ENCODE peak calls at places on chromosomes 4 and X, in five cellular contexts. E, C, V, A and H are unnamed samples.

GRCh38 chr4:185730849-185731608 is 81.0 kb downstream of the SORBS2 start:
- DNase-seq in A (no peak), C (no peak), V (no peak), E (no peak), H (no peak)

GRCh38 chrX:9619581-9619980 is 146.1 kb downstream of the GPR143 start:
- DNase-seq in C (no peak), V (no peak), E (no peak), A (no peak), H (no peak)

GRCh38 chr4:180057198-180057821 is 2185.9 kb upstream of the TENM3 start:
- DNase-seq in C (no peak), E (no peak), V (peak), A (no peak), H (peak)

GRCh38 chr4:16034010-16034829 is 49.6 kb downstream of the PROM1 start:
- DNase-seq in A (no peak), C (no peak), V (no peak), E (peak), H (no peak)

GRCh38 chr4:32574803-32575202 is 1854.6 kb downstream of the PCDH7 start:
- DNase-seq in V (no peak), C (no peak), A (no peak), E (no peak), H (no peak)

GRCh38 chr4:123505457-123506310 is 109.1 kb downstream of the SPRY1 start:
- DNase-seq in C (peak), V (peak), E (peak), A (no peak), H (peak)

GRCh38 chr4:80125252-80126177 is 52.5 kb upstream of the ANTXR2 start:
- DNase-seq in C (no peak), A (no peak), E (no peak), V (no peak), H (peak)

GRCh38 chr4:159390648-159391047 is 287.8 kb downstream of the RAPGEF2 start:
- DNase-seq in A (no peak), C (no peak), E (peak), V (no peak), H (no peak)

GRCh38 chr4:87007345-87008181 is 72.8 kb downstream of the AFF1 start:
- DNase-seq in V (no peak), E (no peak), A (no peak), C (no peak), H (peak)

GRCh38 chr4:97235516-97235915 is 907.8 kb downstream of the STPG2 start:
- DNase-seq in E (no peak), A (no peak), V (no peak), C (no peak), H (no peak)

GRCh38 chrX:51759055-51759454 is 15.8 kb downstream of the GSPT2 start:
- DNase-seq in C (no peak), V (no peak), E (no peak), A (no peak), H (no peak)

GRCh38 chr4:101101072-101101471 is 246.3 kb downstream of the PPP3CA start:
- DNase-seq in A (no peak), E (no peak), V (no peak), C (no peak), H (no peak)

GRCh38 chr4:683982-684571 is 4.9 kb downstream of the SLC49A3 start:
- DNase-seq in E (peak), V (peak), C (peak), A (no peak), H (peak)

GRCh38 chrX:37876716-37877115 is 29.3 kb upstream of the DYNLT3 start:
- DNase-seq in V (no peak), E (no peak), C (no peak), A (no peak), H (no peak)

GRCh38 chr4:2797545-2798305 is 4.8 kb downstream of the SH3BP2 start:
- DNase-seq in A (no peak), C (no peak), E (no peak), V (no peak), H (no peak)

GRCh38 chr4:176001171-176002006 is 64.3 kb upstream of the WDR17 start:
- DNase-seq in C (peak), V (peak), E (no peak), A (no peak), H (peak)

GRCh38 chr4:165711436-165711835 is 161.6 kb upstream of the TLL1 start:
- DNase-seq in V (no peak), E (no peak), A (no peak), C (no peak), H (no peak)

GRCh38 chr4:91116861-91117260 is 989.7 kb downstream of the CCSER1 start:
- DNase-seq in E (no peak), V (no peak), C (no peak), A (no peak), H (no peak)

GRCh38 chr4:57193996-57194675 is 84.0 kb upstream of the IGFBP7 start:
- DNase-seq in A (no peak), E (no peak), C (peak), V (no peak), H (no peak)

GRCh38 chr4:147768113-147768512 is 36.2 kb downstream of the ARHGAP10 start:
- DNase-seq in V (no peak), E (no peak), A (no peak), C (no peak), H (peak)

GRCh38 chr4:94406668-94407437 is 44.9 kb upstream of the PDLIM5 start:
- DNase-seq in E (peak), V (peak), C (peak), A (peak), H (peak)

GRCh38 chrX:63675716-63676115 is 109.3 kb downstream of the ARHGEF9 start:
- DNase-seq in A (no peak), C (no peak), E (no peak), V (no peak), H (no peak)

GRCh38 chrX:63679432-63679831 is 105.6 kb downstream of the ARHGEF9 start:
- DNase-seq in V (no peak), A (no peak), C (no peak), E (no peak), H (no peak)

DNA sequence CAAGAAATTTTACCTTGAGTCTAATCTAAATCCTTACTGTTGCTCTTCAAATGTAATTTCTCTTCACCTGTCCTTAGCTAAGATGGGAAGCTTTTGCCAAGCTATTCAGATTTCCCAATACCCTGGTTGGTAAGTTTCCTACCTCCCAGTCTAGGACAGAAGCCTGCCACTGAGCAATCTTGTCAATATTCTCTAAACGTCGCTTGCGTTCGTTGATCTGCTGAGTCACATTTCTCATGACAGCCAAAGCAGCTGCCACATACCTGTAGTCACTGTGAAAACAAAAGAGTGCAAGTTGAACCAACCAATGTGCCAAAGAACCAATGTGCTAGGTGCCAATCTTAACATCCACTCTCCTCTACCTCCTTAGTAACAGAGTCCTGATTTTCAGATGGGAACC is 111.1 kb downstream of the ARHGEF9 start:
- DNase-seq in C (no peak), E (no peak), A (no peak), V (no peak), H (no peak)
- TF ChIP-seq SUZ12 in C (no peak), E (no peak), A (no peak), V (no peak), H (no peak)

GRCh38 chr4:63492515-63492914 is 916.7 kb downstream of the TECRL start:
- DNase-seq in A (no peak), E (no peak), V (no peak), C (no peak), H (no peak)
- TF ChIP-seq SUZ12 in A (no peak), E (no peak), V (no peak), C (no peak), H (no peak)

GRCh38 chr4:11506194-11506593 is 77.5 kb upstream of the HS3ST1 start:
- DNase-seq in A (no peak), E (no peak), C (no peak), V (no peak), H (no peak)

GRCh38 chr4:11511321-11511720 is 82.6 kb upstream of the HS3ST1 start:
- DNase-seq in C (no peak), A (no peak), V (no peak), E (no peak), H (no peak)

GRCh38 chr4:11507920-11508319 is 79.2 kb upstream of the HS3ST1 start:
- DNase-seq in V (no peak), A (no peak), E (no peak), C (no peak), H (no peak)

GRCh38 chr4:11503166-11503565 is 74.5 kb upstream of the HS3ST1 start:
- DNase-seq in V (no peak), C (no peak), A (no peak), E (no peak), H (no peak)

DNA sequence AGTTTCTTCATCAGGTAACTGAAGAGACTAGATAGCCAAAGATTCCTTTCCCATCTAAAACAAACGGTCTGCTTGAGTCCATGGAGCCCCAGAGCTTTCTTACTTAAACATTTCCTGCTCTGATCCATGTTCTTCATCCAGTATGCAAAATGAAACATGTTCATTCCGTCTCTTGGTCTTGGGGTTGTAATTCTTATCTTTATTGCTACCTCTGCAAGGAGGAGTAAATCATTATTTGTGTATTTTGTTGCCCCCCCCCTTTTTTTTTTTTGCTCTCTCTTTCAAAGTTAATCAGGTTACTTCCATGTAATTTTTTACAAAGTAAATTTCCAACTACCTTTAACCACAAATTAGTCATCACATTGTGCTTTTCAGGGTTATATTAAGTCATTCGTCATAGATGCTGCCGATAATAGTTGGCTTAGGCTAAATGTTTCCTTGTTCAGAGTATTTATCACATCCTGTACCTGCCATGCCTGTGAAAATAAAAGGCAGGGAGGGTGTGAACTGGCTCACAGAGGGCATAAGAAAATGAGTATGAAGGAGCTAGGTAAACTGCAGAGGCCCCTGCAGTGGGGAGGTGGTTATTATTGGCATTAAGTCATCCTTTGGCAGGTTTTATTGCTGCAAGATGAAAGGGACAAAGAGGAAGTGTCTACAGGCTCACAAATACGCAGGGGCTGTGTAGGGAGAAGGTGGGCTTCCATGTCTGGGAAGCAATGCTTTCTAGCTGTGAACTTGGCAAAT is 76.7 kb upstream of the HS3ST1 start:
- DNase-seq in A (no peak), C (no peak), V (no peak), E (no peak), H (no peak)
- TF ChIP-seq SUZ12 in A (no peak), C (no peak), V (no peak), E (no peak), H (no peak)

DNA sequence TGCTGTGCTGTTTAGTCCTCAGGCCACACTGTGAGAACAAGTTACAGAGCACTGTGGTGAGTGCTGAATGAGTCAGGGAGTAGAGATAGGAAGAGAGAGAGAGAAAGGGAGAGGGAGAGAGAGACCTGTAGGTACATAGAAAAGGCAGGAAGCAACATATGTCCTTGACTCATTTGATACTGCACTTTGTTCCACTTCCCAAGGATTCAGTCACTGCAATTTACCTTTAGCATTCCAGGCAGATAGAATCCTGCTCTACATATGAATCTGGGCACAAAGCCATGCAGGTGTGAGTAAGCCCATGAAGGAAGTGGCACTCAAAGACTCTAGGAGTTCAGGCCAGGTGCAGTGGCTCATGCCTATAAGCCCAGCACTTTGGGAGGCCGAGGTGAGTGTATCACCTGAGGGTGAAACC is 1.0 kb upstream of the DAPP1 start:
- DNase-seq in E (peak), C (no peak), A (no peak), V (no peak), H (no peak)
- TF ChIP-seq SUZ12 in E (no peak), C (no peak), A (no peak), V (no peak), H (no peak)

DNA sequence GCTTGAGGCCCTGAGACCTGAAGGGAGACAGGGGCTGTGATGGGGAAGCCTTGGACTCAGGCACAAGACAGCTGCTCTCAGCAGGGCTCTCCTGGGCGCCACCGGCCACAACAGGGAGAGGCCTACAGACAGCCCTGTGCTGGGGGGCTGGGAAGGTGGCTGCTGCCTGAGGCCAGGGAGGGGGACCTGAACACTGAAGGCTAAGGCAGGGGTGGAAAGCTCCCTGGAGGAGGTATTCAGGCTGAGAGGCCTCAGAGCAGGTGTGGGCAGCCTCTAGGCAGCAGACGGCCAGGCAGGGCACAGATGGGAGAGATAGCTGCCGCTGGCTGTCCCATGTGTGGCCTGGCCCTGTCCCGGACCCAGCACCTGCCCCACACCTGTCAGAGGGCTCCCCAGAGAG is 33.0 kb downstream of the TACC3 start:
- DNase-seq in E (no peak), V (no peak), A (no peak), C (no peak), H (no peak)
- TF ChIP-seq SUZ12 in E (no peak), V (no peak), A (no peak), C (no peak), H (no peak)

GRCh38 chrX:54695816-54696487 is 102.1 kb downstream of the ITIH6 start:
- DNase-seq in C (no peak), V (no peak), A (peak), E (no peak), H (no peak)
- TF ChIP-seq SUZ12 in C (no peak), V (no peak), A (no peak), E (no peak), H (no peak)

DNA sequence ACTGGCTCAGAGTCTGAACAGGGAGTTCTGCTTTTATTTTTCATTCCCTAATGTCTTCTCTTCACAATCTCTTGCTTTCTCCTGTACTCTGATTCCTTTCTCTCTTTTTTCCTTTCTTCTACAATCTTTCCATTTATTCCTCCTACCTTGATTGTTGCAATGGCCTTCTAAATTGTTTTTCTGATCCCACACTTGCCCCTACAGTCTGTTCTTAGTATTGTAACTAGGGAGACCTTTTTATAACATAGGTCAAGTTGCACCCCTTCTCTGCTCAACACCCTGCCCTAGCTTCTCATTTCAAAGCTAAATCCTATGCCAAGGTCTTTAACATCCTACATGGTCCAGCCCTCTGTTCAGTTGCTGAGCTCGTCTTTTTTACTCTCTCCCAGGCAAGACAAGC is 277.9 kb downstream of the GBA3 start:
- DNase-seq in C (no peak), E (no peak), A (no peak), V (no peak), H (no peak)
- TF ChIP-seq SUZ12 in C (no peak), E (no peak), A (no peak), V (no peak), H (no peak)

GRCh38 chrX:148601034-148601433 is 100.6 kb downstream of the AFF2 start:
- DNase-seq in E (no peak), C (no peak), V (no peak), A (no peak), H (no peak)
- TF ChIP-seq SUZ12 in E (no peak), C (no peak), V (no peak), A (no peak), H (no peak)

DNA sequence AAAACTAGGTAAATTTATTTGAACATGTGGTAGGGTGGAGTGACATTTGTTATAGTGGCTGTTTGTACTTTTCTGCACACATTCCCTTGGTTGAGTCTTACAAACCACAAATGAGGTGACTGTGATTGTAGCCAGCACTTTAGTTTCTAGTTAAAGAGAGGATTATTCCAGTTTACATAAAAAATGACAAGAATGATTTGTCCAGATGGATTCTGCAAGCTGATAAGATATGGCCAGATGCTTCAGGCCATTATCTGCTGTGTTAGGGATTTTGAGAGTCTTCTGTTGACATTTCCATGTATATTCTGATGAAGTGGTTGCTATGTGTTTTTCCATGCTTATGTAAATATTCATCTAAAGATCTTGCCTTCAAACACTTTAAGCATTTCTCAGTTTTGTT is 31.0 kb upstream of the PDE5A start:
- DNase-seq in C (no peak), E (peak), V (no peak), A (no peak), H (no peak)
- TF ChIP-seq SUZ12 in C (no peak), E (no peak), V (no peak), A (no peak), H (no peak)

GRCh38 chr4:82398263-82398662 is 24.5 kb upstream of the HNRNPD start:
- DNase-seq in V (no peak), C (no peak), E (no peak), A (no peak), H (no peak)

DNA sequence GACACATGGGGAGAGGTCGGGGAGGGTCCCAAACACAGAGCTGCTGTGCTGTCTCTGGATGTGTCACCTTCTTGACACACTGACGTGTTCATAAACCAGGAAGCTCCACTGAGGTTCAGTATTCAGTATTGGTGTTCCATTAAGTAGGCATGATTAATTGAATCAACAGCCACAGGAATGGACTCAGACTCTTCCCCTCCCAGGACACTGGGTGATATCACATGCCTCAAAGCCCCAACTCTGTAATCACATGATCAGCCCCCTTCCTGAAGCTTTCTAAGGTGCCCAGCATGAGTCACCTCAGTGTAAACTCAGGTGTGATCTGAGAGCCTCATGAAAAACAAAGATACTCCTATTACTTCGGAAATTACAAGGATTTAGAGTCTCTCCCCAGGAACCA is 21.1 kb upstream of the HNRNPD start:
- DNase-seq in E (peak), A (no peak), C (no peak), V (no peak), H (no peak)
- TF ChIP-seq SUZ12 in E (no peak), A (no peak), C (no peak), V (no peak), H (no peak)